ENCODE peak calls at places on chromosomes 2 and 18, in four cellular contexts. O is neuronal stem cell, W is H9, P is H1. J is an unnamed sample. For H3K9me3, the result is how much of the 10 kb centered on the place peaks cover.

GRCh38 chr2:240840435-240841060 is 20.5 kb upstream of the KIF1A start:
- DNase-seq in P (peak), O (peak), W (peak), J (peak)

GRCh38 chr2:235709969-235710879 is 216.4 kb downstream of the AGAP1 start:
- DNase-seq in P (no peak), W (no peak), O (peak), J (no peak)

GRCh38 chr2:49240608-49241007 is 86.3 kb upstream of the FSHR start:
- DNase-seq in O (no peak), W (no peak), P (no peak), J (peak)

GRCh38 chr18:702957-703659 is 9.3 kb downstream of the ENOSF1 start:
- DNase-seq in P (no peak), O (no peak), W (no peak), J (peak)

GRCh38 chr2:28633739-28634138 is 117.9 kb upstream of the PPP1CB start:
- DNase-seq in P (no peak), W (no peak), O (no peak), J (peak)

GRCh38 chr2:24580561-24580960 is 89.5 kb downstream of the NCOA1 start:
- DNase-seq in O (no peak), P (no peak), W (no peak), J (no peak)

GRCh38 chr2:218022131-218022850 is 19.5 kb upstream of the TNS1 start:
- DNase-seq in P (no peak), W (peak), O (no peak), J (no peak)

GRCh38 chr2:71747573-71747972 is 294.2 kb downstream of the DYSF start:
- DNase-seq in W (no peak), O (no peak), P (no peak), J (no peak)

GRCh38 chr2:171160119-171160629 is 519 bp downstream of the TLK1 start:
- DNase-seq in O (peak), W (peak), P (no peak), J (peak)

GRCh38 chr2:39942970-39943369 is 163.9 kb upstream of the THUMPD2 start:
- DNase-seq in O (no peak), P (no peak), W (no peak), J (peak)

GRCh38 chr2:174603280-174603679 is 5.7 kb upstream of the WIPF1 start:
- DNase-seq in P (no peak), W (no peak), O (peak), J (peak)

GRCh38 chr18:30381826-30382225 is 660.7 kb downstream of the DSC3 start:
- DNase-seq in P (no peak), W (no peak), O (no peak), J (no peak)

GRCh38 chr2:218019411-218020060 is 16.7 kb upstream of the TNS1 start:
- DNase-seq in W (no peak), O (no peak), P (no peak), J (no peak)

GRCh38 chr2:64609229-64609994 is 44.3 kb downstream of the SERTAD2 start:
- DNase-seq in W (peak), P (no peak), O (no peak), J (peak)

GRCh38 chr2:202035089-202035940 is 1.7 kb downstream of the FZD7 start:
- DNase-seq in O (peak), W (peak), P (no peak), J (peak)

GRCh38 chr2:190413421-190413820 is 5.3 kb downstream of the MFSD6 start:
- DNase-seq in O (no peak), P (no peak), W (no peak), J (no peak)

GRCh38 chr18:42574871-42575270 is 540.6 kb downstream of the RIT2 start:
- DNase-seq in P (no peak), O (no peak), W (no peak), J (no peak)

GRCh38 chr2:11967946-11968465 is 221.6 kb downstream of the LPIN1 start:
- DNase-seq in O (no peak), P (no peak), W (no peak), J (peak)

GRCh38 chr2:172420096-172420671 is 7.2 kb upstream of the ITGA6 start:
- DNase-seq in O (no peak), P (no peak), W (no peak), J (no peak)

GRCh38 chr2:201883559-201883958 is 77.2 kb downstream of the CDK15 start:
- DNase-seq in W (no peak), O (no peak), P (no peak), J (no peak)

GRCh38 chr18:9874730-9875129 is 11.0 kb upstream of the TXNDC2 start:
- DNase-seq in W (no peak), O (no peak), P (no peak), J (peak)

GRCh38 chr18:48943333-48943732 is 7.4 kb downstream of the SMAD7 start:
- DNase-seq in O (no peak), W (no peak), P (no peak), J (no peak)

GRCh38 chr2:202007015-202008011 is 26.3 kb upstream of the FZD7 start:
- DNase-seq in P (no peak), O (no peak), W (no peak), J (no peak)

GRCh38 chr2:46719499-46719898 is 196.1 kb downstream of the MCFD2 start:
- DNase-seq in W (no peak), P (no peak), O (no peak), J (peak)

GRCh38 chr2:46717733-46718121 is 197.9 kb downstream of the MCFD2 start:
- DNase-seq in W (no peak), O (no peak), P (no peak), J (peak)

GRCh38 chr2:46716806-46717732 is 198.5 kb downstream of the MCFD2 start:
- DNase-seq in W (no peak), O (no peak), P (no peak), J (peak)

GRCh38 chr2:46718797-46719196 is 196.8 kb downstream of the MCFD2 start:
- DNase-seq in W (no peak), P (no peak), O (no peak), J (no peak)

DNA sequence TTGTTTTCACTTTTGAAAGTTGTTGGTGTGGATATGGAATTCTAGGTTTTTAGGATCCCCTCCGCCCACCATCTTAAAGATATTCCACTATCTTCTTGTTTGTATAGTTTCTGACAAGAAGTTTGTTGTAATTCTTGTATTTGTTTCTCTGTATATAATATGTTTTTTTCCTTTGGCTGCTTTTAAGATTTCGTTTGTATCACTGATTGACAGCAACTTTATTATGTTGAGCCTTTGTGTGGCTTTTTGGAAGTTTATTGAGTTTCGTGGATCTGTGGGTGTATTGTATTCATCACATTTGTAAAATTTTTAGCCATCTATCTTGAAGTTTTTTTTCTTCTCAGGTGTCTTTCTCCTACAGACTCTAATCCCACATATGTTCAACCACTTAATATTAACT is 200.1 kb downstream of the MCFD2 start:
- DNase-seq in O (no peak), P (no peak), W (no peak), J (no peak)
- H3K9me3 ChIP-seq in O (under half), P (under half), W (under half), J (under half)

GRCh38 chr2:222887124-222887523 is 26.3 kb downstream of the ACSL3 start:
- DNase-seq in W (no peak), O (no peak), P (no peak), J (peak)

GRCh38 chr2:222882484-222882928 is 21.7 kb downstream of the ACSL3 start:
- DNase-seq in W (no peak), O (no peak), P (no peak), J (no peak)

GRCh38 chr2:222884765-222885424 is 24.1 kb downstream of the ACSL3 start:
- DNase-seq in O (no peak), W (no peak), P (no peak), J (no peak)

GRCh38 chr2:222884114-222884764 is 23.4 kb downstream of the ACSL3 start:
- DNase-seq in W (no peak), O (no peak), P (no peak), J (no peak)

GRCh38 chr2:222883420-222883819 is 22.6 kb downstream of the ACSL3 start:
- DNase-seq in W (no peak), O (no peak), P (no peak), J (no peak)
- H4K91ac ChIP-seq in W (no peak), O (no peak), P (no peak), J (no peak)

DNA sequence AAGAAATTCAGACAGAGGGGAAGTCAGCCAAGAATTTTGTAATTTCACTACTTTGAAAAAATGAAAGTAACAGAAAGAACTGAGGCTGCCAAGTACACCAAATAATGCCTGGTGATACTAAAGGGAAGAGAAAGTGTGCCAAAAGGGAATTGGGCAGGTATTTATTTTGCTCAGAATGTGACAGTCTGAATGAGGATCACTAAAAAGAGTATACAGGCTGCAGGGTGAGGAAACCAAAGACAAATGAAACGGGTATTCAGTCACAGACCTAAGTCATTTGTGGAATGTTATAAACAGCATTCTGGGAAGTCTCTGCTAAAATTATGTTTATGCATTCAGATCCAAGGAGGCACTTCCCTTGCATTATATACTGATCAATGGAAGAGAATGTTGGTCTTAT is 418.7 kb upstream of the SLC39A10 start:
- DNase-seq in P (no peak), O (no peak), W (no peak), J (no peak)
- H3K9me3 ChIP-seq in P (under half), O (under half), W (under half), J (under half)

GRCh38 chr18:40197711-40198110 is 1757.3 kb upstream of the PIK3C3 start:
- DNase-seq in O (no peak), P (no peak), W (no peak), J (no peak)
- H4K91ac ChIP-seq in O (no peak), P (no peak), W (no peak), J (no peak)

GRCh38 chr18:46883180-46883579 is 34.1 kb downstream of the PIAS2 start:
- DNase-seq in W (no peak), P (no peak), O (no peak), J (no peak)

GRCh38 chr18:46892842-46893241 is 24.5 kb downstream of the PIAS2 start:
- DNase-seq in P (no peak), W (no peak), O (no peak), J (no peak)

GRCh38 chr18:46891742-46892214 is 25.5 kb downstream of the PIAS2 start:
- DNase-seq in O (no peak), W (no peak), P (no peak), J (no peak)

GRCh38 chr18:46888965-46889364 is 28.3 kb downstream of the PIAS2 start:
- DNase-seq in W (no peak), P (no peak), O (no peak), J (no peak)

DNA sequence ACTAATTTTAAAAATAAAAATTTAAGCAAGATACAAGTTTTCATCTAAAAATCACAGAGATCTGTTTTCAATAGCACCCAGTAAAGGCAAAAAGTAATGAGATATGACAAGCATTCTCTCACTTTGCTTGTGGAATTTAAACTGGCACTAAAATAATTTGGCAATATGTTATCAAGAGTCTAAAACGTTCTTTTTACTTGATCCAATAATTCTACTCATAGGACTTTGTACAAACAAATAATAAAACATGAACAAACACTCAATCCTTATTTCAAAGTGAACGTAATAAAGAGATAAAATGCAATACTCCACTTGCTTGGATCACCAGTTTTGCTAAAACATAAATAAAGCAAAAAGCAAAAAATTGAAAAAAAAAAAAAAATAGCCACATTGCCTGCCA is 30.4 kb downstream of the PIAS2 start:
- DNase-seq in W (no peak), P (no peak), O (no peak), J (no peak)
- H3K9me3 ChIP-seq in W (under half), P (under half), O (under half), J (under half)

GRCh38 chr18:55189972-55190371 is 230.7 kb upstream of the CCDC68 start:
- DNase-seq in O (peak), W (peak), P (no peak), J (no peak)

GRCh38 chr18:55199291-55199963 is 240.2 kb upstream of the CCDC68 start:
- DNase-seq in O (no peak), W (no peak), P (no peak), J (no peak)

GRCh38 chr18:55195863-55196262 is 236.6 kb upstream of the CCDC68 start:
- DNase-seq in O (no peak), P (no peak), W (no peak), J (no peak)
- H4K91ac ChIP-seq in O (no peak), P (no peak), W (no peak), J (no peak)

DNA sequence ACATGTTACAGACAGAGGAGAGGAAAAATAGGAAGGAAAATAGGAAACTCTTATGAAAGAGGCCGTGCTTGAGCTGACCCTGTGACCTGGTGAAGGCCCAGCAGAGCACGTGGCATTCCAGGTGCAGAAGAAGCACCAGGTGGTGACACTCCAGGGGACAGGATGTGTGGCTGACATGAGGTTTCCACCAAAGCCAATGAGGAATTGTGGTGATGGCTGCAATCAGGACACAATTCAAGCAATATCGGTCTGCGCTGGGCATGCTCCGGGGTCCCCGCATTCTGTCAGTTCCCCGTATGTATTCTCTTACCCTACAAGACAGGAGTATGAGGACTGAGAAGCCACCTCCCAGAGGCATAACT is 504.2 kb downstream of the EIPR1 start:
- DNase-seq in O (no peak), P (no peak), W (no peak), J (no peak)
- H3K9me3 ChIP-seq in O (under half), P (under half), W (under half), J (half or more)

GRCh38 chr2:130327703-130328527 is 14.8 kb upstream of the IMP4 start:
- DNase-seq in W (peak), O (no peak), P (peak), J (peak)
- H4K91ac ChIP-seq in W (no peak), O (no peak), P (no peak), J (no peak)